ENCODE peak calls at places on chromosomes 16 and 17, in nine cellular contexts. E, Z, F, W, A, O, X, V and C are unnamed samples.

GRCh38 chr16:64736887-64737286 is 385.0 kb downstream of the CDH11 start:
- DNase-seq in E (no peak), Z (no peak), O (no peak), V (no peak), A (no peak), X (no peak), F (no peak), W (no peak), C (no peak)

GRCh38 chr16:55369151-55369550 is 45.1 kb downstream of the IRX6 start:
- DNase-seq in E (no peak), Z (no peak), X (no peak), V (no peak), W (no peak), A (no peak), F (no peak), O (no peak), C (no peak)

GRCh38 chr16:48421741-48422140 is 36.5 kb upstream of the SIAH1 start:
- DNase-seq in Z (no peak), W (peak), A (no peak), V (no peak), F (no peak), X (no peak), O (no peak), E (no peak), C (no peak)

GRCh38 chr17:17742688-17743390 is 61.6 kb downstream of the RAI1 start:
- DNase-seq in X (no peak), Z (no peak), A (no peak), F (no peak), E (no peak), V (no peak), O (no peak), W (no peak), C (no peak)

GRCh38 chr16:49277766-49278566 is 3.7 kb downstream of the CBLN1 start:
- DNase-seq in X (no peak), Z (no peak), E (peak), A (no peak), O (no peak), F (no peak), W (no peak), V (no peak), C (no peak)

GRCh38 chr17:77418609-77419008 is 277.8 kb downstream of the SEC14L1 start:
- DNase-seq in E (no peak), V (no peak), O (no peak), Z (no peak), A (no peak), W (no peak), F (no peak), X (no peak), C (no peak)

GRCh38 chr17:72693147-72693878 is 399.2 kb downstream of the SLC39A11 start:
- DNase-seq in V (no peak), E (no peak), W (no peak), O (no peak), F (no peak), Z (no peak), X (no peak), A (no peak), C (no peak)

GRCh38 chr16:11836653-11837244 is 14.6 kb downstream of the RSL1D1 start:
- DNase-seq in E (peak), W (peak), Z (no peak), A (no peak), F (peak), O (no peak), V (no peak), X (peak), C (no peak)

GRCh38 chr16:15493416-15494181 is 59.2 kb downstream of the BMERB1 start:
- DNase-seq in Z (no peak), W (peak), O (no peak), A (peak), X (no peak), V (peak), F (peak), E (no peak), C (no peak)

GRCh38 chr16:58262592-58262991 is 32.2 kb downstream of the PRSS54 start:
- DNase-seq in Z (no peak), O (no peak), A (no peak), E (no peak), V (no peak), F (no peak), X (no peak), W (no peak), C (no peak)

GRCh38 chr17:77830816-77831490 is 127.5 kb upstream of the TNRC6C start:
- DNase-seq in Z (no peak), F (no peak), E (no peak), X (no peak), O (no peak), W (no peak), V (no peak), A (no peak), C (no peak)

GRCh38 chr17:1882836-1883235 is 53.0 kb downstream of the RPA1 start:
- DNase-seq in Z (no peak), X (peak), W (peak), E (peak), O (no peak), V (no peak), A (peak), F (no peak), C (no peak)

GRCh38 chr16:66444049-66444481 is 17.0 kb downstream of the BEAN1 start:
- DNase-seq in F (no peak), E (peak), X (no peak), V (no peak), A (no peak), Z (no peak), O (no peak), W (no peak), C (no peak)

GRCh38 chr16:54655171-54655590 is 275.5 kb upstream of the IRX5 start:
- DNase-seq in W (peak), F (no peak), E (peak), V (peak), O (no peak), X (peak), A (peak), Z (no peak), C (no peak)

GRCh38 chr16:49019081-49019633 is 262.5 kb downstream of the CBLN1 start:
- DNase-seq in A (no peak), F (no peak), Z (no peak), V (no peak), E (peak), X (no peak), W (no peak), O (no peak), C (no peak)

GRCh38 chr17:46929413-46929812 is 6.5 kb downstream of the GOSR2 start:
- DNase-seq in W (no peak), Z (no peak), O (no peak), F (peak), V (no peak), X (peak), A (no peak), E (no peak), C (no peak)

GRCh38 chr16:58510097-58510775 is 5.1 kb upstream of the SETD6 start:
- DNase-seq in Z (no peak), O (no peak), V (no peak), X (no peak), E (no peak), F (no peak), A (no peak), W (no peak), C (no peak)

GRCh38 chr17:56313201-56313600 is 159.9 kb downstream of the ANKFN1 start:
- DNase-seq in X (no peak), F (no peak), V (no peak), W (no peak), E (no peak), O (no peak), A (no peak), Z (no peak), C (no peak)

GRCh38 chr17:43582426-43582825 is 36.3 kb upstream of the ETV4 start:
- DNase-seq in O (no peak), Z (no peak), V (no peak), X (no peak), F (no peak), A (no peak), W (no peak), E (no peak), C (no peak)

GRCh38 chr16:86669937-86670772 is 91.8 kb downstream of the FOXL1 start:
- DNase-seq in X (no peak), Z (peak), W (no peak), V (no peak), O (no peak), E (no peak), A (no peak), F (no peak), C (no peak)

GRCh38 chr17:75365009-75365930 is 40.2 kb downstream of the GRB2 start:
- DNase-seq in F (no peak), Z (no peak), X (no peak), W (no peak), O (no peak), E (no peak), V (no peak), A (no peak), C (no peak)

GRCh38 chr16:53651357-53651756 is 52.3 kb downstream of the RPGRIP1L start:
- DNase-seq in F (no peak), E (peak), Z (no peak), X (no peak), V (no peak), O (no peak), W (no peak), A (no peak), C (no peak)

GRCh38 chr16:81448154-81449131 is 3.8 kb downstream of the CMIP start:
- DNase-seq in F (no peak), E (peak), O (no peak), A (peak), Z (no peak), X (peak), W (no peak), V (no peak), C (no peak)

GRCh38 chr16:87702325-87702811 is 63.4 kb downstream of the KLHDC4 start:
- DNase-seq in W (peak), Z (no peak), X (no peak), E (peak), A (peak), V (no peak), O (no peak), F (no peak), C (no peak)

GRCh38 chr17:77770331-77771105 is 188.0 kb upstream of the TNRC6C start:
- DNase-seq in Z (peak), X (no peak), V (no peak), E (no peak), W (peak), O (no peak), F (no peak), A (no peak), C (no peak)

GRCh38 chr16:84833542-84834402 is 14.0 kb downstream of the CRISPLD2 start:
- DNase-seq in O (no peak), W (no peak), A (no peak), F (no peak), X (no peak), E (no peak), Z (no peak), V (peak), C (no peak)
- TF ChIP-seq CTCF in O (no peak), W (no peak), A (no peak), F (no peak), X (no peak), E (no peak), Z (no peak), V (no peak), C (no peak)

GRCh38 chr16:89092013-89092412 is 1.6 kb upstream of the ACSF3 start:
- DNase-seq in A (no peak), V (no peak), Z (no peak), X (no peak), E (no peak), W (no peak), O (no peak), F (no peak), C (no peak)
- H3K4me3 ChIP-seq in A (no peak), V (no peak), Z (no peak), X (no peak), E (no peak), W (no peak), O (no peak), F (no peak), C (no peak)

GRCh38 chr17:58352018-58352842 is at the start of gene SUPT4H1:
- DNase-seq in O (peak), X (peak), E (peak), V (peak), F (peak), Z (peak), A (peak), W (peak), C (peak)
- TF ChIP-seq CTCF in O (no peak), X (no peak), E (no peak), V (peak), F (no peak), Z (no peak), A (no peak), W (no peak), C (no peak)

DNA sequence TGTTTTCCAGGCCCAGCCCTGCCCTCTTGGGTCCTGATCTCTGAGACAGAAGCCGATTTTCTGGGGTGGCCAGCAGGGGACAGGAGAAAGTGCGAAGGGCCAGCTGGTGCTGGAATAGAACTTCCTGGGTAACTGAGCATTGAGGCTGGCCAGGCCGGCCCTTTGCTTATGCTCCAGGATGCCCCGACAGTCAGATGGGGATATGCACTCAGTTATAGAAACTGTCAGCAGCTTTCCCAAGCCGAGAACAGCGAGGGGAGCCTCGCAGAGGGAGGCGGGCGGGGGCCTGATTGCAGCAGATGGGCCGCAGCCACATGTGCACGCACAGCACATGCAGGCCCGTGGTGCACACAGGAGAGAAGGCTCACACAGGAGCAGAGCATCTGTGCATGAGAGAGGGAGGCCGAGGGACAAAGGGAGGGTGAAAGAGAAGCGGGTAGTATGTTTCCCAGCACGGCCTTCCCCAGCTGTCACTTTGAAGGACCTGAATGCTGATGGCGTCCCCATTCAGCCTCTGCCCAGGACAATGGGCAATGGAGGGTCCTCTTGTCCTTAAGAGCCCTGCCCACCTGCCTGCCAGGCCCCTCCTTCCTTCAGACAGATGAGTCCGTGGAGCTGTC is 565 bp downstream of the BTBD17 start:
- DNase-seq in W (peak), E (peak), A (no peak), O (no peak), X (no peak), V (no peak), Z (no peak), F (no peak), C (no peak)
- H3K4me3 ChIP-seq in W (no peak), E (peak), A (no peak), O (no peak), X (no peak), V (no peak), Z (no peak), F (no peak), C (no peak)

DNA sequence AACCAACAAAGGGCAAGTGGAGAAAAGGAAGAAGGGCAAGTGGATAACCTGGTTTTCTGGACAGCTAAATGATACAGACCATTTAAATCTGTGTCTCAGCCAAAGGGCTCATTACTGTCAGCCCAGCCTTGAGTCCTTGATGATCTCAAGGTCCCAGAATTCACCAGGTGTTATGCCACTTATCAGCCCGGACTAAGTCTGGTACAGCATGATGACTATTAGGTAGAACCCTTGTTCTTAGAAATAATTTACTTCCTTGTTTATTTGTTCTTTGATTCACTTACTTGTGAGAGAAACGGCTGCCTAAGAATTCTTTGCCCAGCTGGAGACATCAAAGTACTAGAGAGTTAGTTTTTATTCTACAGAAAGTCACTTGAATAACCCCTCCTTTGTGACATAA is 3.5 kb downstream of the PDILT start:
- DNase-seq in V (no peak), E (no peak), F (no peak), W (no peak), X (no peak), Z (no peak), A (no peak), O (no peak), C (no peak)
- TF ChIP-seq CTCF in V (no peak), E (no peak), F (no peak), W (no peak), X (no peak), Z (no peak), A (no peak), O (no peak), C (no peak)

GRCh38 chr17:50392621-50393020 is 4.7 kb downstream of the LRRC59 start:
- DNase-seq in Z (no peak), A (no peak), E (no peak), X (no peak), F (no peak), O (no peak), W (no peak), V (no peak), C (no peak)

GRCh38 chr17:50393700-50394099 is 3.6 kb downstream of the LRRC59 start:
- DNase-seq in A (no peak), W (no peak), O (no peak), Z (no peak), F (no peak), E (no peak), V (no peak), X (no peak), C (no peak)

GRCh38 chr17:50397111-50397918 is at the start of gene LRRC59:
- DNase-seq in F (peak), V (peak), A (peak), E (peak), O (peak), Z (peak), X (peak), W (peak), C (no peak)

GRCh38 chr17:50396261-50397110 is 837 bp downstream of the LRRC59 start:
- DNase-seq in W (peak), V (peak), Z (no peak), A (peak), F (no peak), X (peak), O (no peak), E (peak), C (no peak)

DNA sequence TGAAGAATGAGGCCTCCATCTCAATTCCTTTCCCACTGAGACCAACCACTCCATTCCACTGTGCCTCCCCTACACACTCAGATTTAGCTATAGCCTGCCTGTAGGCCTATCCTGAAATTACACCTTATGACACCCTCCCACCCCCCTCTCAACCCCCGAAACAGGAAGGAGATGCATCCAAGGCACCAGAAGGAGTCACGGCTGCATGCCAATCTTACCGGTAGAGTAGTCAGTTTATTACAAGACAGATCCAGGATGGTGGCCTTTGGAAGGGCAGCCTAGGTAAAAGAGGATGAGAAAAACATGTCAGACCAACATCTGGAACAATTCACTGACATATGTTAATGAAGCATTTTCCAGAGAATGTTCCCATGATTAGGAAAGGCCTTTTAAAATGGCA is 2.6 kb downstream of the LRRC59 start:
- DNase-seq in F (no peak), O (no peak), X (no peak), V (no peak), A (no peak), W (peak), Z (no peak), E (no peak), C (no peak)
- H3K4me3 ChIP-seq in F (no peak), O (no peak), X (no peak), V (no peak), A (peak), W (peak), Z (peak), E (no peak), C (no peak)

GRCh38 chr16:27859020-27859419 is 204.5 kb downstream of the GSG1L start:
- DNase-seq in O (no peak), X (no peak), V (no peak), F (no peak), A (no peak), Z (no peak), W (no peak), E (peak), C (no peak)
- TF ChIP-seq CTCF in O (peak), X (no peak), V (no peak), F (peak), A (no peak), Z (no peak), W (no peak), E (peak), C (no peak)

DNA sequence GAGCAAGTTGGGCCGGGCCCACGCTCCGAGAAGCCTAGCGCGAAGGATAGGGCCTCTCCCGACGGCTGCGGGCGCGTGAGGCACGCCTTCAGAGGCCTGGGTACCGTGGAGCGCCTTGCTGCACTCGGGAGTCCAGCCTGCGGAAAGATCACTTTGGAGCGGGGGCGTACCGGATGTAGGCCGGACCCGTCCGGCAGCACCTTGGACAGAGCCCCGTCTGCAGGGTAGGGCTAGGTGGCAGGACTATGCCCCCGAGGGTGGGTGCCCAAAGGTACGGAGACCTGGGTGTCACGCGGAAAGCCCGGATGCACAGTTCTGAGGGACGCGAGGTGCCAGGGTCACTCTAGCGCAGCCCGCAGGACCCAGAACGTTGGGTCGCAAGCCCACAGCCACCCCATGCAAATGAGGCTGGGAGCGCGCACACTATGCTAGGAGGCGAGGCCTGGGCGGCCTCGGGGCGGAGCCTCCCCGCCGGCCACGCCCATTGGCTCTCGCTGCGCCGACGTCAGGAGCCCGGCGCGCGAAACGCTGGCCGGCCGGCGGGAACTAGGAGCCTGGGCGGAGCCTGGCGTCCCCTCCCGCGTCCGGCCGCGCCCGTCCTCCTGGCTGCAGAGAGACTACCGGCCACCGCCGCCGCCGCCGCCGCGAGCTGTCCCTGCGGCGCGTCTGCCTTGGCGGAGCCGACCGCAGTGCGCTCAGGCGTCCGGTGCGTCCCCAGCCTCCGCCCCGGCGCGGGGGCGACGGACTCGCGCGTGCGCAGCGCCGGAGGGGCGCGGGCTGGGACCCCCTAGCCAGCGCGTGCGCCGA is at the start of gene PAQR4:
- DNase-seq in Z (peak), A (peak), V (peak), F (peak), E (peak), W (peak), O (peak), X (peak), C (peak)
- H3K4me3 ChIP-seq in Z (peak), A (peak), V (peak), F (peak), E (peak), W (peak), O (peak), X (peak), C (peak)

DNA sequence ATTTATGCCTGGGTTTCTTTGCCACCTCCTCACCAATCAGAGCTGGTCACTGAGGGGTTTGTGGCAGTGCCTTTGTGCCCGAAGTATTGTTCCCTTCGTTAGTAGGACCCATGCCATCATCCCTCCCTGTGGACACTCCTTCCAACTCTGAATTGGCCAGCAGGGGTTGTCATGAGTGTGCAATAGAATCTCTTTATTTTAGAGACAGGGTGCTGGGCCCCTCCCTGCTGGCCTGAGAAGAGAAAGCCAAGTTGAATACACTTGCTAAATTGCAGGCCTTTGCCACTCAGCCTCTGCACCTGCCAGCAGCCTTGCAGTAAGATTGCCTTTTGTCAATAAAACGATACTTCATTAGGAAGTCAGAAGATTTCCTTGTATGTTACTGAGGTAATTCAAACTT is 40.7 kb upstream of the SLC12A3 start:
- DNase-seq in V (no peak), Z (no peak), F (no peak), A (peak), O (no peak), E (peak), W (no peak), X (no peak), C (no peak)
- TF ChIP-seq CTCF in V (no peak), Z (peak), F (peak), A (peak), O (peak), E (no peak), W (peak), X (no peak), C (peak)

GRCh38 chr17:83056583-83057396 is 22.6 kb upstream of the METRNL start:
- DNase-seq in W (no peak), X (no peak), O (no peak), Z (no peak), A (no peak), V (peak), F (no peak), E (no peak), C (no peak)
- H3K4me3 ChIP-seq in W (no peak), X (no peak), O (no peak), Z (no peak), A (no peak), V (no peak), F (no peak), E (no peak), C (no peak)